ENCODE peak calls at places on chromosomes 6 and 20, in ten cellular contexts. One of them, this sample, is unnamed.

GRCh38 chr20:47561175-47561574 is 59.5 kb downstream of the NCOA3 start:
- DNase-seq in right lobe of liver: no peak
- DNase-seq in fibroblast of the aortic adventitia: peak
- DNase-seq in neural progenitor cell: no peak
- DNase-seq in cardiac fibroblast: peak
- DNase-seq in mammary epithelial cell: no peak
- DNase-seq in AG04450: no peak
- DNase-seq in fibroblast of mammary gland: peak
- DNase-seq in astrocyte of the spinal cord: peak
- DNase-seq in endothelial cell of umbilical vein: no peak
- DNase-seq in this sample: no peak

GRCh38 chr20:58130574-58130973 is 97.9 kb downstream of the ANKRD60 start:
- DNase-seq in endothelial cell of umbilical vein: no peak
- DNase-seq in fibroblast of mammary gland: no peak
- DNase-seq in right lobe of liver: no peak
- DNase-seq in cardiac fibroblast: no peak
- DNase-seq in neural progenitor cell: peak
- DNase-seq in fibroblast of the aortic adventitia: no peak
- DNase-seq in astrocyte of the spinal cord: peak
- DNase-seq in mammary epithelial cell: no peak
- DNase-seq in AG04450: no peak
- DNase-seq in this sample: no peak

GRCh38 chr20:6632187-6632586 is 135.3 kb upstream of the BMP2 start:
- DNase-seq in fibroblast of the aortic adventitia: no peak
- DNase-seq in cardiac fibroblast: peak
- DNase-seq in endothelial cell of umbilical vein: no peak
- DNase-seq in mammary epithelial cell: peak
- DNase-seq in AG04450: no peak
- DNase-seq in neural progenitor cell: no peak
- DNase-seq in fibroblast of mammary gland: peak
- DNase-seq in right lobe of liver: no peak
- DNase-seq in astrocyte of the spinal cord: peak
- DNase-seq in this sample: peak

GRCh38 chr6:127945434-127946097 is 44.7 kb upstream of the THEMIS start:
- DNase-seq in mammary epithelial cell: no peak
- DNase-seq in cardiac fibroblast: no peak
- DNase-seq in endothelial cell of umbilical vein: no peak
- DNase-seq in fibroblast of the aortic adventitia: no peak
- DNase-seq in AG04450: no peak
- DNase-seq in neural progenitor cell: no peak
- DNase-seq in right lobe of liver: no peak
- DNase-seq in fibroblast of mammary gland: no peak
- DNase-seq in astrocyte of the spinal cord: no peak
- DNase-seq in this sample: no peak

GRCh38 chr20:62752181-62752670 is 43.6 kb downstream of the NTSR1 start:
- DNase-seq in fibroblast of mammary gland: no peak
- DNase-seq in endothelial cell of umbilical vein: no peak
- DNase-seq in astrocyte of the spinal cord: no peak
- DNase-seq in neural progenitor cell: peak
- DNase-seq in cardiac fibroblast: no peak
- DNase-seq in right lobe of liver: no peak
- DNase-seq in fibroblast of the aortic adventitia: no peak
- DNase-seq in mammary epithelial cell: no peak
- DNase-seq in AG04450: no peak
- DNase-seq in this sample: no peak

GRCh38 chr6:81767163-81768000 is 14.9 kb upstream of the TENT5A start:
- DNase-seq in fibroblast of mammary gland: peak
- DNase-seq in AG04450: no peak
- DNase-seq in mammary epithelial cell: peak
- DNase-seq in endothelial cell of umbilical vein: no peak
- DNase-seq in neural progenitor cell: no peak
- DNase-seq in right lobe of liver: no peak
- DNase-seq in fibroblast of the aortic adventitia: peak
- DNase-seq in cardiac fibroblast: peak
- DNase-seq in astrocyte of the spinal cord: peak
- DNase-seq in this sample: peak

GRCh38 chr6:13953061-13953705 is 28.4 kb downstream of the RNF182 start:
- DNase-seq in mammary epithelial cell: peak
- DNase-seq in fibroblast of mammary gland: no peak
- DNase-seq in neural progenitor cell: no peak
- DNase-seq in endothelial cell of umbilical vein: no peak
- DNase-seq in fibroblast of the aortic adventitia: no peak
- DNase-seq in right lobe of liver: no peak
- DNase-seq in AG04450: peak
- DNase-seq in astrocyte of the spinal cord: peak
- DNase-seq in cardiac fibroblast: peak
- DNase-seq in this sample: peak

GRCh38 chr6:10555625-10556309 is 34.6 kb downstream of the GCNT2 start:
- DNase-seq in neural progenitor cell: peak
- DNase-seq in cardiac fibroblast: peak
- DNase-seq in AG04450: no peak
- DNase-seq in astrocyte of the spinal cord: peak
- DNase-seq in mammary epithelial cell: peak
- DNase-seq in endothelial cell of umbilical vein: peak
- DNase-seq in fibroblast of mammary gland: peak
- DNase-seq in fibroblast of the aortic adventitia: peak
- DNase-seq in right lobe of liver: peak
- DNase-seq in this sample: peak

DNA sequence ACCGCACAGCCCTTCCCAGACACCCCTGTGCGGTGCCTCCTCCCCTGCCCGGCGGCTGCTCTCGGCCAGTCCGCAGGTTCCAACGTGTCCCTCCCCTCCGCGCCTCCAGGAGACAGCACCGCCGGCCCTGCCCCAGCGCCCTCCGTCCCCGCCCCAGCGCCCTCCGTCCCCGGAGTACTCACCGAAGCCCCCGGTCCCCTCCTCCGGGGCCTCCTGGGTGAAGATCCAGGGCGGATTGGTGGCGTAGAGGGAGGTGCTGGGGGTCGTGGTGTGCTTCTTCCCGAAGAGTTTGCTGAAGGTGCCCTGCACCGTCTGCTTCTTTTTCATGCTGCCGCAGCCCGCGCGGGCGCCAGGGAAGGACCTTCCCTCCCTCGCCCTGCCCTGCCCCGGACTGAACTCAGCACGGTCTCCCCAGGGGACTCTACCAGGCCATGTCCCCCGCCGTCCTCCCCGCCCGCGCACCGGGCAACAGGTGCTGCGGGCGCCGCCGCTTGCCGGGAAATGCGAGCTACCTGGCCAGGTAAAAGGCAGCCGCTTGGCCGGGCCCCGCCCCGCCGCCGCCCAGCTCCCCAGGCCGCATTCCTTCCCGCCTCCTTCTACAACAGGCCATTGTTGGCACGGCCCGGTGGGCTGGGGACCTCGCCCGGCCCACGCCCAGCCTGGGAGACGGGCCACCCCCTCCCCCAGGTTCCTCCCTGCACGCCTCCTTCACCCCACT is at the start of gene C6orf132:
- DNase-seq in fibroblast of the aortic adventitia: no peak
- DNase-seq in right lobe of liver: no peak
- DNase-seq in cardiac fibroblast: no peak
- DNase-seq in mammary epithelial cell: peak
- DNase-seq in endothelial cell of umbilical vein: no peak
- DNase-seq in fibroblast of mammary gland: no peak
- DNase-seq in astrocyte of the spinal cord: peak
- DNase-seq in neural progenitor cell: peak
- DNase-seq in AG04450: no peak
- DNase-seq in this sample: peak
- H3K4me3 ChIP-seq in fibroblast of the aortic adventitia: peak
- H3K4me3 ChIP-seq in right lobe of liver: peak
- H3K4me3 ChIP-seq in cardiac fibroblast: peak
- H3K4me3 ChIP-seq in mammary epithelial cell: peak
- H3K4me3 ChIP-seq in endothelial cell of umbilical vein: peak
- H3K4me3 ChIP-seq in fibroblast of mammary gland: peak
- H3K4me3 ChIP-seq in astrocyte of the spinal cord: peak
- H3K4me3 ChIP-seq in neural progenitor cell: peak
- H3K4me3 ChIP-seq in AG04450: peak
- H3K4me3 ChIP-seq in this sample: peak

DNA sequence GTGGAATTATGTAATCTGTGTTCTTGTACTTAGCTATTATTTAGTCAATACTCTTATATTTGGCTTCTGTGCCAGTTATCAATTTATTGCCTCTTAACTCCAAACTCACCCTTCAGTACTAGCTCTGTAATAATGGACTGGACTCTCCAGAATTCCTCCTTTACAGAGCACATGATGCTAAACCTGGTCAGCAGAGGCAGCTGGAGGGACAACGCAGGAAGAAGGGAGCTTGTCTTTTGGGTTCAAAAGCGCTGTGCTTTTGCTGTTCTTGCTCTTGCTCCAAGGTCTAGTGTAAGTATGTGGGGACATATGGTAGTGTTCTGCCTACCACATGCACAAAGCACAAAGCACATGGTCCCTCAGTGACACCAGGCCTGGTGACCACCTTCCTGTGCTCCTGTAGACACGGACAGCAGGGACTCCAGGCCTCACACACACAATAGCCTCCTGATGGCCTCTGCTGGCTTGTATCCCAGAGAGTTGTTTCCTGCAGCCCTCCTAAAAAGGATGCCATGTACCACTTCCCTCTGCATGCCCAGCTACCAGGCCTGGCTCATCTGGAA is 46.1 kb downstream of the CHD6 start:
- DNase-seq in AG04450: no peak
- DNase-seq in fibroblast of the aortic adventitia: no peak
- DNase-seq in astrocyte of the spinal cord: no peak
- DNase-seq in cardiac fibroblast: no peak
- DNase-seq in neural progenitor cell: no peak
- DNase-seq in endothelial cell of umbilical vein: no peak
- DNase-seq in mammary epithelial cell: no peak
- DNase-seq in right lobe of liver: no peak
- DNase-seq in fibroblast of mammary gland: no peak
- DNase-seq in this sample: no peak
- TF ChIP-seq CTCF in AG04450: peak
- TF ChIP-seq CTCF in fibroblast of the aortic adventitia: no peak
- TF ChIP-seq CTCF in astrocyte of the spinal cord: peak
- TF ChIP-seq CTCF in cardiac fibroblast: no peak
- TF ChIP-seq CTCF in neural progenitor cell: no peak
- TF ChIP-seq CTCF in endothelial cell of umbilical vein: peak
- TF ChIP-seq CTCF in mammary epithelial cell: no peak
- TF ChIP-seq CTCF in right lobe of liver: no peak
- TF ChIP-seq CTCF in fibroblast of mammary gland: peak
- TF ChIP-seq CTCF in this sample: no peak

GRCh38 chr20:24451428-24451827 is 18.0 kb upstream of the SYNDIG1 start:
- DNase-seq in endothelial cell of umbilical vein: no peak
- DNase-seq in AG04450: no peak
- DNase-seq in astrocyte of the spinal cord: no peak
- DNase-seq in cardiac fibroblast: no peak
- DNase-seq in right lobe of liver: no peak
- DNase-seq in mammary epithelial cell: no peak
- DNase-seq in fibroblast of the aortic adventitia: no peak
- DNase-seq in neural progenitor cell: no peak
- DNase-seq in fibroblast of mammary gland: no peak
- DNase-seq in this sample: no peak

GRCh38 chr20:24450646-24451376 is 18.6 kb upstream of the SYNDIG1 start:
- DNase-seq in endothelial cell of umbilical vein: no peak
- DNase-seq in fibroblast of mammary gland: no peak
- DNase-seq in astrocyte of the spinal cord: no peak
- DNase-seq in cardiac fibroblast: no peak
- DNase-seq in mammary epithelial cell: no peak
- DNase-seq in AG04450: no peak
- DNase-seq in neural progenitor cell: no peak
- DNase-seq in right lobe of liver: no peak
- DNase-seq in fibroblast of the aortic adventitia: no peak
- DNase-seq in this sample: no peak

GRCh38 chr20:24453917-24454316 is 15.5 kb upstream of the SYNDIG1 start:
- DNase-seq in astrocyte of the spinal cord: no peak
- DNase-seq in fibroblast of the aortic adventitia: no peak
- DNase-seq in cardiac fibroblast: no peak
- DNase-seq in mammary epithelial cell: no peak
- DNase-seq in right lobe of liver: no peak
- DNase-seq in AG04450: no peak
- DNase-seq in neural progenitor cell: no peak
- DNase-seq in endothelial cell of umbilical vein: no peak
- DNase-seq in fibroblast of mammary gland: no peak
- DNase-seq in this sample: no peak

GRCh38 chr20:24451992-24452391 is 17.4 kb upstream of the SYNDIG1 start:
- DNase-seq in right lobe of liver: no peak
- DNase-seq in astrocyte of the spinal cord: no peak
- DNase-seq in AG04450: no peak
- DNase-seq in mammary epithelial cell: no peak
- DNase-seq in fibroblast of the aortic adventitia: no peak
- DNase-seq in cardiac fibroblast: no peak
- DNase-seq in fibroblast of mammary gland: no peak
- DNase-seq in endothelial cell of umbilical vein: no peak
- DNase-seq in neural progenitor cell: no peak
- DNase-seq in this sample: no peak

DNA sequence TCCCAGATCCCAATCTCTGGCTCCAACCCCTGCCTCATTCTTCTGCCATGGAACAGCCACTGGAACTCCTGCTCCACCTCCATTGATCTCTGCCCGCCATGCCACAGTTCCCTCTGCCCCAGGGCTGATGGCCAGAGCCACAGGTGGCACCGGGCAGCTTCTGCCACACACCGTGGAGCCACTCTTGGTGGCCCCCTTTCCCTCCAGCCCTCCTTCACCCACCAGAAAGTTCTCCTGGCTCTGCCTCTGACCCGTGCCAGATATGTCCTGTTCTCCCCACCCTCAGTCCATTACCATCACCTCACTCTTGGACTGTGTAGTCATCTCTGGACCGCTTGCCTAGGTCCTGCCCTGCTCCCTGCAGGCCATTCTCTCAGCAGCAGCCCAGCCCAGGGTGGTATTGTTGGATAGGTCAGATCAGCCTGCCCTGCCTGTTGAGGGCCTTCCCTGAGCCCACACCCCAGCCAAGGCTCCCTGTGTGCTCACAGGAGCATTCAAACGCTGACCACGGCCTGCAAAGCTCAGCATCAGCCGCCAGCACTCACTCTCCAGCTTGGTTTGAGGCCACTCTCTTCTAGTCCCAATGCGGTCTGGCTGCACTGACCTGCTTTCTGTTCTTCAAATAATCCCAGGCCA is 16.8 kb upstream of the SYNDIG1 start:
- DNase-seq in fibroblast of the aortic adventitia: no peak
- DNase-seq in right lobe of liver: no peak
- DNase-seq in neural progenitor cell: no peak
- DNase-seq in endothelial cell of umbilical vein: no peak
- DNase-seq in mammary epithelial cell: no peak
- DNase-seq in fibroblast of mammary gland: no peak
- DNase-seq in astrocyte of the spinal cord: no peak
- DNase-seq in AG04450: no peak
- DNase-seq in cardiac fibroblast: no peak
- DNase-seq in this sample: no peak
- H3K4me3 ChIP-seq in fibroblast of the aortic adventitia: no peak
- H3K4me3 ChIP-seq in right lobe of liver: no peak
- H3K4me3 ChIP-seq in neural progenitor cell: no peak
- H3K4me3 ChIP-seq in endothelial cell of umbilical vein: no peak
- H3K4me3 ChIP-seq in mammary epithelial cell: no peak
- H3K4me3 ChIP-seq in fibroblast of mammary gland: no peak
- H3K4me3 ChIP-seq in astrocyte of the spinal cord: no peak
- H3K4me3 ChIP-seq in AG04450: no peak
- H3K4me3 ChIP-seq in cardiac fibroblast: no peak
- H3K4me3 ChIP-seq in this sample: no peak

GRCh38 chr6:11808054-11808453 is 29.5 kb upstream of the ADTRP start:
- DNase-seq in fibroblast of mammary gland: no peak
- DNase-seq in endothelial cell of umbilical vein: no peak
- DNase-seq in neural progenitor cell: no peak
- DNase-seq in fibroblast of the aortic adventitia: no peak
- DNase-seq in right lobe of liver: no peak
- DNase-seq in mammary epithelial cell: no peak
- DNase-seq in AG04450: no peak
- DNase-seq in cardiac fibroblast: no peak
- DNase-seq in astrocyte of the spinal cord: no peak
- DNase-seq in this sample: no peak

GRCh38 chr6:11804706-11805105 is 26.1 kb upstream of the ADTRP start:
- DNase-seq in astrocyte of the spinal cord: no peak
- DNase-seq in mammary epithelial cell: peak
- DNase-seq in neural progenitor cell: no peak
- DNase-seq in endothelial cell of umbilical vein: no peak
- DNase-seq in right lobe of liver: no peak
- DNase-seq in fibroblast of mammary gland: no peak
- DNase-seq in AG04450: no peak
- DNase-seq in cardiac fibroblast: no peak
- DNase-seq in fibroblast of the aortic adventitia: no peak
- DNase-seq in this sample: no peak

GRCh38 chr6:11805259-11806053 is 26.9 kb upstream of the ADTRP start:
- DNase-seq in AG04450: no peak
- DNase-seq in astrocyte of the spinal cord: no peak
- DNase-seq in fibroblast of the aortic adventitia: no peak
- DNase-seq in cardiac fibroblast: no peak
- DNase-seq in endothelial cell of umbilical vein: no peak
- DNase-seq in right lobe of liver: no peak
- DNase-seq in neural progenitor cell: peak
- DNase-seq in fibroblast of mammary gland: no peak
- DNase-seq in mammary epithelial cell: peak
- DNase-seq in this sample: peak

GRCh38 chr6:11804135-11804534 is 25.5 kb upstream of the ADTRP start:
- DNase-seq in mammary epithelial cell: no peak
- DNase-seq in fibroblast of the aortic adventitia: no peak
- DNase-seq in cardiac fibroblast: no peak
- DNase-seq in endothelial cell of umbilical vein: no peak
- DNase-seq in AG04450: no peak
- DNase-seq in neural progenitor cell: no peak
- DNase-seq in astrocyte of the spinal cord: no peak
- DNase-seq in right lobe of liver: no peak
- DNase-seq in fibroblast of mammary gland: no peak
- DNase-seq in this sample: no peak

GRCh38 chr6:11806561-11807317 is 28.1 kb upstream of the ADTRP start:
- DNase-seq in fibroblast of mammary gland: no peak
- DNase-seq in cardiac fibroblast: no peak
- DNase-seq in fibroblast of the aortic adventitia: no peak
- DNase-seq in astrocyte of the spinal cord: no peak
- DNase-seq in AG04450: no peak
- DNase-seq in mammary epithelial cell: peak
- DNase-seq in right lobe of liver: no peak
- DNase-seq in neural progenitor cell: no peak
- DNase-seq in endothelial cell of umbilical vein: no peak
- DNase-seq in this sample: peak
- TF ChIP-seq CTCF in fibroblast of mammary gland: no peak
- TF ChIP-seq CTCF in cardiac fibroblast: no peak
- TF ChIP-seq CTCF in fibroblast of the aortic adventitia: no peak
- TF ChIP-seq CTCF in astrocyte of the spinal cord: no peak
- TF ChIP-seq CTCF in AG04450: no peak
- TF ChIP-seq CTCF in mammary epithelial cell: no peak
- TF ChIP-seq CTCF in right lobe of liver: no peak
- TF ChIP-seq CTCF in neural progenitor cell: no peak
- TF ChIP-seq CTCF in endothelial cell of umbilical vein: no peak
- TF ChIP-seq CTCF in this sample: no peak

This sample was measured in epithelial cell of esophagus.